ENCODE peak calls at places on chromosome 15, in eight cellular contexts. One of them, this sample, is unnamed.

GRCh38 chr15:88864861-88865497 is 30.4 kb downstream of the HAPLN3 start:
- DNase-seq in SK-N-SH: no peak
- DNase-seq in K562: peak
- DNase-seq in transverse colon: no peak
- DNase-seq in H1: no peak
- DNase-seq in sigmoid colon: no peak
- DNase-seq in suprapubic skin: no peak
- DNase-seq in HepG2: no peak
- DNase-seq in this sample: no peak

GRCh38 chr15:41557673-41558399 is 1.2 kb upstream of the TYRO3 start:
- DNase-seq in SK-N-SH: peak
- DNase-seq in K562: peak
- DNase-seq in transverse colon: peak
- DNase-seq in H1: peak
- DNase-seq in sigmoid colon: peak
- DNase-seq in suprapubic skin: no peak
- DNase-seq in HepG2: peak
- DNase-seq in this sample: peak

GRCh38 chr15:99155961-99156443 is 51.1 kb downstream of the SYNM start:
- DNase-seq in SK-N-SH: no peak
- DNase-seq in K562: peak
- DNase-seq in transverse colon: no peak
- DNase-seq in H1: no peak
- DNase-seq in sigmoid colon: no peak
- DNase-seq in suprapubic skin: no peak
- DNase-seq in HepG2: peak
- DNase-seq in this sample: no peak

GRCh38 chr15:25175789-25176615 is 221.2 kb downstream of the SNRPN start:
- DNase-seq in SK-N-SH: peak
- DNase-seq in K562: no peak
- DNase-seq in transverse colon: peak
- DNase-seq in H1: no peak
- DNase-seq in sigmoid colon: no peak
- DNase-seq in suprapubic skin: no peak
- DNase-seq in HepG2: no peak
- DNase-seq in this sample: peak

GRCh38 chr15:63048986-63049665 is 6.6 kb downstream of the TPM1 start:
- DNase-seq in SK-N-SH: peak
- DNase-seq in K562: peak
- DNase-seq in transverse colon: peak
- DNase-seq in H1: no peak
- DNase-seq in sigmoid colon: peak
- DNase-seq in suprapubic skin: no peak
- DNase-seq in HepG2: peak
- DNase-seq in this sample: peak

GRCh38 chr15:52699457-52699856 is 20.3 kb upstream of the ATOSA start:
- DNase-seq in SK-N-SH: no peak
- DNase-seq in K562: no peak
- DNase-seq in transverse colon: no peak
- DNase-seq in H1: no peak
- DNase-seq in sigmoid colon: no peak
- DNase-seq in suprapubic skin: no peak
- DNase-seq in HepG2: no peak
- DNase-seq in this sample: no peak

GRCh38 chr15:33215941-33216872 is 21.7 kb upstream of the FMN1 start:
- DNase-seq in SK-N-SH: no peak
- DNase-seq in K562: no peak
- DNase-seq in transverse colon: no peak
- DNase-seq in H1: no peak
- DNase-seq in sigmoid colon: no peak
- DNase-seq in suprapubic skin: no peak
- DNase-seq in HepG2: no peak
- DNase-seq in this sample: no peak

GRCh38 chr15:82113116-82113715 is 67.4 kb upstream of the MEX3B start:
- DNase-seq in SK-N-SH: no peak
- DNase-seq in K562: no peak
- DNase-seq in transverse colon: no peak
- DNase-seq in H1: no peak
- DNase-seq in sigmoid colon: no peak
- DNase-seq in suprapubic skin: no peak
- DNase-seq in HepG2: no peak
- DNase-seq in this sample: no peak

GRCh38 chr15:40815042-40815678 is 7.9 kb upstream of the DNAJC17 start:
- DNase-seq in SK-N-SH: no peak
- DNase-seq in K562: no peak
- DNase-seq in transverse colon: no peak
- DNase-seq in H1: no peak
- DNase-seq in sigmoid colon: no peak
- DNase-seq in suprapubic skin: no peak
- DNase-seq in HepG2: no peak
- DNase-seq in this sample: peak

GRCh38 chr15:41966920-41967465 is 5.4 kb downstream of the EHD4 start:
- DNase-seq in SK-N-SH: no peak
- DNase-seq in K562: no peak
- DNase-seq in transverse colon: peak
- DNase-seq in H1: no peak
- DNase-seq in sigmoid colon: no peak
- DNase-seq in suprapubic skin: peak
- DNase-seq in HepG2: no peak
- DNase-seq in this sample: peak

GRCh38 chr15:44492040-44492439 is 44.9 kb upstream of the EIF3J start:
- DNase-seq in SK-N-SH: no peak
- DNase-seq in K562: no peak
- DNase-seq in transverse colon: no peak
- DNase-seq in H1: no peak
- DNase-seq in sigmoid colon: no peak
- DNase-seq in suprapubic skin: no peak
- DNase-seq in HepG2: no peak
- DNase-seq in this sample: no peak

GRCh38 chr15:60215225-60215963 is 182.4 kb downstream of the ANXA2 start:
- DNase-seq in SK-N-SH: no peak
- DNase-seq in K562: no peak
- DNase-seq in transverse colon: no peak
- DNase-seq in H1: no peak
- DNase-seq in sigmoid colon: no peak
- DNase-seq in suprapubic skin: no peak
- DNase-seq in HepG2: no peak
- DNase-seq in this sample: no peak

GRCh38 chr15:84611631-84612030 is 10.8 kb downstream of the ZSCAN2 start:
- DNase-seq in SK-N-SH: peak
- DNase-seq in K562: no peak
- DNase-seq in transverse colon: no peak
- DNase-seq in H1: no peak
- DNase-seq in sigmoid colon: no peak
- DNase-seq in suprapubic skin: no peak
- DNase-seq in HepG2: no peak
- DNase-seq in this sample: no peak

DNA sequence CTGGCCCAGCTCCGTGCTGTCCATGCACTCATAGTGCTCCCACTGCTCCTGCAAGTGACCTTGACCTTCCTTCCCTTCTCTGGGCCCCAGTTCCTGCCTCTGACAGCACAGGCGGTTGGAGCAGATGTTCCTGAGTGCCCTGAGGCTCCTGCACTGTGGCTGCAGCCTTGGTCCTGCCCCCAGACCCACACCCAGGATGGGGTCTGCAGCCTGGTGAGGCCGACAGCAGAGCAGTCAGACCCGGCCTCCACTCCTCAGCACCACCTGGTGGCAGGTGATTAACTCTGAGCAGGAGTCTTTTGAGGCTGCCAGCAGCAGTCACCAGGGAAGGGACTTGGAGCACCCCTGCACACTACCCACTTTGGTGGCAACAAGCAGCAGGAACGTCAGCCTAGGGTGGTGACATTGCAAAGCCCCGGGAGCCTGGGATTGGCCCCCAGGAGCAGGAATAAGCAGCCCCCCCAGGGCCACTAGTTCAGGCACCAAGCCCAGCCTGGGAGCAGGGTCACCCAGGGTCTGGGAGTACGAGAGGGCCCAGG is 64.6 kb downstream of the CYP11A1 start:
- DNase-seq in SK-N-SH: peak
- DNase-seq in K562: peak
- DNase-seq in transverse colon: peak
- DNase-seq in H1: peak
- DNase-seq in sigmoid colon: peak
- DNase-seq in suprapubic skin: no peak
- DNase-seq in HepG2: peak
- DNase-seq in this sample: peak
- TF ChIP-seq EP300 in SK-N-SH: peak
- TF ChIP-seq EP300 in K562: no peak
- TF ChIP-seq EP300 in transverse colon: no peak
- TF ChIP-seq EP300 in H1: no peak
- TF ChIP-seq EP300 in sigmoid colon: no peak
- TF ChIP-seq EP300 in suprapubic skin: no peak
- TF ChIP-seq EP300 in HepG2: no peak
- TF ChIP-seq EP300 in this sample: no peak

DNA sequence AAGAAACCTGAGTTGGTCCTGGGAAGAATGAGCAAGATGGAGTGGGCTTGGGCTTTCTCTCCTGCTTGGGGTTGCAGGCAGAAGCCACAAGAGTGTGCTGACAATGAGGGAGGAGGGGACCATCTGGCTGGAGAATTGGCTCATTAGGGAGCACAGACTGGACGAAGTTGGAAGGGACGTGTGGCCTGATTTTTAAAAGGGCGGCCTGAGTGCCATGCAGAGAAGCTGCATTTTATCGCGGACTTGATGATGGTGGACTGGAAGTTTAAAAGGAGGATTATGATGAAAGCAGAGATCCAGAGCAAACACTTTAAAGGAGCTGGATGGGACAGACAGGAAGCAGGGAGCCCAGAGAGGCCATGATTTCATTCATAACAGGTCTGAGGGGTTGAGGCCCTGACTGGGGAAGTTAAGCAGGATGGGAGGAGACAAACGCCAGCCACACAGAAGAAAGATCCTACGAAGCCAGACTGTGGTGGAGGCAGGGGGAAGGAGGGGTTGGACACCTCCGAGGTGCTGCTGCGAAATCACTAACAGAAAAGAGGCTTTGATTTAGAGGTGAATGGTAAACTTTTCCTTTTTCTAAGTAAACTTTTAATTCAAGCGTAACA is 23.6 kb downstream of the TLNRD1 start:
- DNase-seq in SK-N-SH: no peak
- DNase-seq in K562: no peak
- DNase-seq in transverse colon: no peak
- DNase-seq in H1: no peak
- DNase-seq in sigmoid colon: no peak
- DNase-seq in suprapubic skin: no peak
- DNase-seq in HepG2: no peak
- DNase-seq in this sample: no peak
- TF ChIP-seq POLR2AphosphoS5 in SK-N-SH: no peak
- TF ChIP-seq POLR2AphosphoS5 in K562: no peak
- TF ChIP-seq POLR2AphosphoS5 in transverse colon: no peak
- TF ChIP-seq POLR2AphosphoS5 in H1: no peak
- TF ChIP-seq POLR2AphosphoS5 in sigmoid colon: no peak
- TF ChIP-seq POLR2AphosphoS5 in suprapubic skin: no peak
- TF ChIP-seq POLR2AphosphoS5 in HepG2: no peak
- TF ChIP-seq POLR2AphosphoS5 in this sample: no peak

DNA sequence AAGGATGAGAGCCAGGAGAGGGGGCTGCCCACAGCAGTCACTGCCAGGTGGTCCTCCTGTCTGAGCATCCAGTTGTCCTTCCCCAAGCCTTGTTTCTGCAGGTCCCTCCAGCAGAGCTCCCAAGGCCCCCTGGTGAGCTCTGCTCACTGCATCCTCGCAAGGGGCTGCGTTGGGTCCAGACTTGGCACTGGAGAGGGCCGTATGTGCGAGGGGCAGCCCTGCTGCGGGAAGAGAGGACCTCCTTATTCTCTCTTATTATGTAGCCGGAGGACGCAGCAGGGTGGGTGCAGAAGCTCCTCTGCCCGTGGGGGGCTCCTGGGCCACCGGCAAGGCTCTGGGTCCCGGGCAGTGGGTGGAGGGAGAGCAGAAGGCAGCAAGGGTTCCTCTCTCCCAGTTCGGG is 14.4 kb upstream of the KLF13 start:
- DNase-seq in SK-N-SH: no peak
- DNase-seq in K562: no peak
- DNase-seq in transverse colon: no peak
- DNase-seq in H1: no peak
- DNase-seq in sigmoid colon: no peak
- DNase-seq in suprapubic skin: peak
- DNase-seq in HepG2: no peak
- DNase-seq in this sample: no peak
- TF ChIP-seq EP300 in SK-N-SH: no peak
- TF ChIP-seq EP300 in K562: no peak
- TF ChIP-seq EP300 in transverse colon: no peak
- TF ChIP-seq EP300 in H1: no peak
- TF ChIP-seq EP300 in sigmoid colon: no peak
- TF ChIP-seq EP300 in suprapubic skin: no peak
- TF ChIP-seq EP300 in HepG2: no peak
- TF ChIP-seq EP300 in this sample: no peak

GRCh38 chr15:64191971-64192830 is 29.4 kb upstream of the PPIB start:
- DNase-seq in SK-N-SH: no peak
- DNase-seq in K562: no peak
- DNase-seq in transverse colon: no peak
- DNase-seq in H1: no peak
- DNase-seq in sigmoid colon: no peak
- DNase-seq in suprapubic skin: no peak
- DNase-seq in HepG2: no peak
- DNase-seq in this sample: no peak

GRCh38 chr15:64182859-64183258 is 20.0 kb upstream of the PPIB start:
- DNase-seq in SK-N-SH: no peak
- DNase-seq in K562: no peak
- DNase-seq in transverse colon: no peak
- DNase-seq in H1: no peak
- DNase-seq in sigmoid colon: no peak
- DNase-seq in suprapubic skin: no peak
- DNase-seq in HepG2: no peak
- DNase-seq in this sample: no peak

GRCh38 chr15:64185331-64185911 is 22.6 kb upstream of the PPIB start:
- DNase-seq in SK-N-SH: no peak
- DNase-seq in K562: no peak
- DNase-seq in transverse colon: no peak
- DNase-seq in H1: no peak
- DNase-seq in sigmoid colon: no peak
- DNase-seq in suprapubic skin: no peak
- DNase-seq in HepG2: no peak
- DNase-seq in this sample: no peak

DNA sequence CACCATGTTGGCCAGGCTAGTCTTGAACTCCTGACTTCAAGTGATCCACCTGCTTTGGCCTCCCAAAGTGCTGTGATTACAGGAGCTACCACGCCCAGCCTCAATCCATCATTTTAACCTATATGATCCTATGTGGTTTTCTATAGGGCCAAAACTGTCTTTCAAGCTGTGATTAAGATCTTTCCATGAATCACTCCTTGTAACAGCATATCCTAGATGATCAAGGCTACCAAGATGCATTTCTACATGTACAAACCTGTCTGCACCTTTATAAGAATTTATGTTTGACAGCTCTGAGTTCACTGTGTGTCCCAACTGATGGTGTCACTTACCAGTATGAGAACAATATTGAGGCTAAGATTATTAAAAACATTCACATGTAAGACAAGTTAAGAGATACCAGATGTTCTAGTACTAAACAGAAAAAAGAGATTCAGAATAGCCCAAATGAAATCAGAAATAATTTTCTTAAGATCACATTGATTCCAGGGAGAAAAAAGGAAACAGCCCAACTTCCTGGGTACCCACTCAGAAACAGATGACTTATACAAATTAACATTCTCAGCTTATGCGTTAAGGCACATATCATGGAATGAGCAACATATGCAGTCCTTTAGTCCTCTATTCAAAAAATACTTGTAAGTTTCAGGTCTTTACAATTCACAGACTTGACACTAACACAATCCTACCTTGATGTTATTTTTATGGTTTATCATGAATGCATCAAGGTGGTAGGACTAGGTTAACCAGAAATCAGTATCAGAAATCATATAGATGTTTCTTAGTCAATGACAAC is 24.8 kb upstream of the PPIB start:
- DNase-seq in SK-N-SH: no peak
- DNase-seq in K562: no peak
- DNase-seq in transverse colon: no peak
- DNase-seq in H1: no peak
- DNase-seq in sigmoid colon: no peak
- DNase-seq in suprapubic skin: no peak
- DNase-seq in HepG2: no peak
- DNase-seq in this sample: no peak
- TF ChIP-seq POLR2AphosphoS5 in SK-N-SH: no peak
- TF ChIP-seq POLR2AphosphoS5 in K562: no peak
- TF ChIP-seq POLR2AphosphoS5 in transverse colon: no peak
- TF ChIP-seq POLR2AphosphoS5 in H1: no peak
- TF ChIP-seq POLR2AphosphoS5 in sigmoid colon: no peak
- TF ChIP-seq POLR2AphosphoS5 in suprapubic skin: no peak
- TF ChIP-seq POLR2AphosphoS5 in HepG2: no peak
- TF ChIP-seq POLR2AphosphoS5 in this sample: no peak

This sample was measured in stomach.